ENCODE peak calls at places on chromosomes 2 and 18, in seven cellular contexts. R, O, Z, M, V, G and T are unnamed samples.

GRCh38 chr2:172726172-172726735 is 9.4 kb upstream of the RAPGEF4 start:
- DNase-seq in V (no peak), M (no peak), R (no peak), G (no peak), Z (no peak), O (no peak), T (no peak)

GRCh38 chr2:149388120-149388816 is 57.9 kb downstream of the LYPD6 start:
- DNase-seq in V (no peak), O (no peak), G (no peak), R (no peak), Z (no peak), M (no peak), T (no peak)

GRCh38 chr2:240387669-240388358 is 47.6 kb upstream of the GPC1 start:
- DNase-seq in Z (no peak), V (no peak), O (no peak), M (peak; percentile 94), R (peak; percentile 38), G (peak; percentile 93), T (no peak)

GRCh38 chr2:188201639-188202038 is 90.0 kb upstream of the GULP1 start:
- DNase-seq in V (no peak), M (no peak), G (no peak), Z (no peak), R (no peak), O (no peak), T (no peak)

GRCh38 chr2:11508279-11508678 is 25.6 kb upstream of the GREB1 start:
- DNase-seq in Z (no peak), G (no peak), O (no peak), V (no peak), R (peak; percentile 30), M (no peak), T (peak; percentile 32)

GRCh38 chr2:157036715-157037114 is 220.8 kb upstream of the GALNT5 start:
- DNase-seq in M (no peak), G (no peak), R (no peak), Z (no peak), O (no peak), V (no peak), T (no peak)

GRCh38 chr2:38981061-38981669 is 91.5 kb downstream of the ARHGEF33 start:
- DNase-seq in V (no peak), O (no peak), M (no peak), R (no peak), G (no peak), Z (no peak), T (no peak)

GRCh38 chr2:233519787-233520611 is 46.6 kb downstream of the USP40 start:
- DNase-seq in M (no peak), V (no peak), Z (no peak), G (no peak), R (no peak), O (no peak), T (no peak)

GRCh38 chr18:13813271-13813849 is 10.6 kb upstream of the MC5R start:
- DNase-seq in M (peak; percentile 35), O (no peak), R (peak; percentile 55), V (peak; percentile 18), Z (peak; percentile 47), G (peak; percentile 83), T (peak; percentile 50)

GRCh38 chr18:22433960-22434359 is 16.2 kb upstream of the CTAGE1 start:
- DNase-seq in M (peak; percentile 17), V (no peak), G (no peak), Z (no peak), O (no peak), R (no peak), T (no peak)

GRCh38 chr2:158998486-158999248 is 30.2 kb downstream of the TANC1 start:
- DNase-seq in O (peak; percentile 50), R (no peak), G (peak; percentile 43), Z (peak; percentile 56), V (no peak), M (no peak), T (no peak)

GRCh38 chr2:169795181-169795580 is 3.5 kb upstream of the SSB start:
- DNase-seq in O (no peak), G (no peak), M (no peak), Z (no peak), R (no peak), V (no peak), T (no peak)

GRCh38 chr2:32990556-32990955 is 43.8 kb downstream of the LTBP1 start:
- DNase-seq in M (no peak), G (no peak), Z (no peak), R (no peak), V (no peak), O (no peak), T (no peak)

GRCh38 chr2:171158036-171158789 is 2.5 kb downstream of the TLK1 start:
- DNase-seq in V (no peak), R (no peak), G (no peak), O (no peak), Z (no peak), M (no peak), T (no peak)